ENCODE peak calls at places on chromosomes 1 and 21, in seven cellular contexts. One of them, this sample, is unnamed.

GRCh38 chr1:157523774-157524501 is 28.4 kb downstream of the FCRL5 start:
- DNase-seq in choroid plexus epithelial cell: no peak
- DNase-seq in MV-4-11: no peak
- DNase-seq in amygdala: no peak
- DNase-seq in NCI-H345: no peak
- DNase-seq in activated T-helper 1 cell treated with anti-CD3 and anti-CD28 coated beads, Interleukin-12 subunit alpha, Interleukin-12 subunit beta, Interleukin-2, Interleukin-4 antibody, amounts not matched to agents 30 ng/mL and 10 ng/mL and 1 ng/mL, durations not matched to agents 14 hours and 24 hours and 36 hours: no peak
- DNase-seq in fibroblast of lung: no peak
- DNase-seq in this sample: no peak

GRCh38 chr1:94654031-94654430 is 112.5 kb upstream of the F3 start:
- DNase-seq in choroid plexus epithelial cell: peak
- DNase-seq in MV-4-11: no peak
- DNase-seq in amygdala: no peak
- DNase-seq in NCI-H345: no peak
- DNase-seq in activated T-helper 1 cell treated with anti-CD3 and anti-CD28 coated beads, Interleukin-12 subunit alpha, Interleukin-12 subunit beta, Interleukin-2, Interleukin-4 antibody, amounts not matched to agents 30 ng/mL and 10 ng/mL and 1 ng/mL, durations not matched to agents 14 hours and 24 hours and 36 hours: no peak
- DNase-seq in fibroblast of lung: peak
- DNase-seq in this sample: no peak

GRCh38 chr21:44950351-44950750 is 10.5 kb downstream of the SLX9 start:
- DNase-seq in choroid plexus epithelial cell: no peak
- DNase-seq in MV-4-11: no peak
- DNase-seq in amygdala: no peak
- DNase-seq in NCI-H345: no peak
- DNase-seq in activated T-helper 1 cell treated with anti-CD3 and anti-CD28 coated beads, Interleukin-12 subunit alpha, Interleukin-12 subunit beta, Interleukin-2, Interleukin-4 antibody, amounts not matched to agents 30 ng/mL and 10 ng/mL and 1 ng/mL, durations not matched to agents 14 hours and 24 hours and 36 hours: no peak
- DNase-seq in fibroblast of lung: no peak
- DNase-seq in this sample: no peak

GRCh38 chr1:220962031-220962751 is 82.9 kb downstream of the HLX start:
- DNase-seq in choroid plexus epithelial cell: peak
- DNase-seq in MV-4-11: peak
- DNase-seq in amygdala: no peak
- DNase-seq in NCI-H345: no peak
- DNase-seq in activated T-helper 1 cell treated with anti-CD3 and anti-CD28 coated beads, Interleukin-12 subunit alpha, Interleukin-12 subunit beta, Interleukin-2, Interleukin-4 antibody, amounts not matched to agents 30 ng/mL and 10 ng/mL and 1 ng/mL, durations not matched to agents 14 hours and 24 hours and 36 hours: no peak
- DNase-seq in fibroblast of lung: peak
- DNase-seq in this sample: no peak

GRCh38 chr1:12435639-12436344 is 182.2 kb downstream of the DHRS3 start:
- DNase-seq in choroid plexus epithelial cell: peak
- DNase-seq in MV-4-11: peak
- DNase-seq in amygdala: no peak
- DNase-seq in NCI-H345: no peak
- DNase-seq in activated T-helper 1 cell treated with anti-CD3 and anti-CD28 coated beads, Interleukin-12 subunit alpha, Interleukin-12 subunit beta, Interleukin-2, Interleukin-4 antibody, amounts not matched to agents 30 ng/mL and 10 ng/mL and 1 ng/mL, durations not matched to agents 14 hours and 24 hours and 36 hours: no peak
- DNase-seq in fibroblast of lung: peak
- DNase-seq in this sample: no peak

GRCh38 chr1:111736548-111737215 is 2.5 kb downstream of the INKA2 start:
- DNase-seq in choroid plexus epithelial cell: peak
- DNase-seq in MV-4-11: no peak
- DNase-seq in amygdala: peak
- DNase-seq in NCI-H345: peak
- DNase-seq in activated T-helper 1 cell treated with anti-CD3 and anti-CD28 coated beads, Interleukin-12 subunit alpha, Interleukin-12 subunit beta, Interleukin-2, Interleukin-4 antibody, amounts not matched to agents 30 ng/mL and 10 ng/mL and 1 ng/mL, durations not matched to agents 14 hours and 24 hours and 36 hours: no peak
- DNase-seq in fibroblast of lung: peak
- DNase-seq in this sample: peak

GRCh38 chr1:87334351-87335174 is 5.9 kb downstream of the LMO4 start:
- DNase-seq in choroid plexus epithelial cell: peak
- DNase-seq in MV-4-11: no peak
- DNase-seq in amygdala: peak
- DNase-seq in NCI-H345: no peak
- DNase-seq in activated T-helper 1 cell treated with anti-CD3 and anti-CD28 coated beads, Interleukin-12 subunit alpha, Interleukin-12 subunit beta, Interleukin-2, Interleukin-4 antibody, amounts not matched to agents 30 ng/mL and 10 ng/mL and 1 ng/mL, durations not matched to agents 14 hours and 24 hours and 36 hours: no peak
- DNase-seq in fibroblast of lung: peak
- DNase-seq in this sample: no peak

GRCh38 chr1:193325771-193326170 is 139.4 kb upstream of the B3GALT2 start:
- DNase-seq in choroid plexus epithelial cell: no peak
- DNase-seq in MV-4-11: no peak
- DNase-seq in amygdala: no peak
- DNase-seq in NCI-H345: no peak
- DNase-seq in activated T-helper 1 cell treated with anti-CD3 and anti-CD28 coated beads, Interleukin-12 subunit alpha, Interleukin-12 subunit beta, Interleukin-2, Interleukin-4 antibody, amounts not matched to agents 30 ng/mL and 10 ng/mL and 1 ng/mL, durations not matched to agents 14 hours and 24 hours and 36 hours: no peak
- DNase-seq in fibroblast of lung: peak
- DNase-seq in this sample: no peak

GRCh38 chr21:42585881-42586280 is 67.5 kb upstream of the PDE9A start:
- DNase-seq in choroid plexus epithelial cell: no peak
- DNase-seq in MV-4-11: no peak
- DNase-seq in amygdala: no peak
- DNase-seq in NCI-H345: no peak
- DNase-seq in activated T-helper 1 cell treated with anti-CD3 and anti-CD28 coated beads, Interleukin-12 subunit alpha, Interleukin-12 subunit beta, Interleukin-2, Interleukin-4 antibody, amounts not matched to agents 30 ng/mL and 10 ng/mL and 1 ng/mL, durations not matched to agents 14 hours and 24 hours and 36 hours: no peak
- DNase-seq in fibroblast of lung: no peak
- DNase-seq in this sample: no peak

GRCh38 chr21:42754270-42754933 is 101.0 kb downstream of the PDE9A start:
- DNase-seq in choroid plexus epithelial cell: no peak
- DNase-seq in MV-4-11: no peak
- DNase-seq in amygdala: no peak
- DNase-seq in NCI-H345: no peak
- DNase-seq in activated T-helper 1 cell treated with anti-CD3 and anti-CD28 coated beads, Interleukin-12 subunit alpha, Interleukin-12 subunit beta, Interleukin-2, Interleukin-4 antibody, amounts not matched to agents 30 ng/mL and 10 ng/mL and 1 ng/mL, durations not matched to agents 14 hours and 24 hours and 36 hours: no peak
- DNase-seq in fibroblast of lung: no peak
- DNase-seq in this sample: no peak

This sample was measured in occipital lobe.